ENCODE peak calls at places on chromosomes 12 and 14, in five cellular contexts. D is NCI-H1092 treated with DMSO at 0.1 percent for 48 hours; O is HTR-8/SVneo; Y is neural progenitor cell; U is stimulated activated CD8-positive, alpha-beta memory T cell treated with anti-CD3 and anti-CD28 coated beads, Interleukin-4, amount 100 ng/mL, for 24 hours. A is an unnamed sample.
A peak's percentile ranks its signal among the peaks of the same experiment; 100 is the strongest.

GRCh38 chr12:110349521-110350151 is 53.9 kb downstream of the ANAPC7 start:
- DNase-seq in D (no peak), U (peak; percentile 21), Y (no peak), O (no peak), A (no peak)

GRCh38 chr14:38197001-38197760 is 10.5 kb upstream of the SSTR1 start:
- DNase-seq in D (no peak), Y (no peak), U (no peak), O (no peak), A (no peak)

GRCh38 chr12:124397807-124398577 is 103.1 kb downstream of the RFLNA start:
- DNase-seq in Y (no peak), O (no peak), D (peak; percentile 24), U (no peak), A (no peak)

GRCh38 chr14:67221248-67221981 is 19.8 kb upstream of the PALS1 start:
- DNase-seq in U (no peak), O (peak; percentile 97), D (no peak), Y (no peak), A (no peak)

GRCh38 chr12:97575792-97576191 is 113.2 kb downstream of the RMST start:
- DNase-seq in O (no peak), D (no peak), U (no peak), Y (no peak), A (no peak)

GRCh38 chr12:79294590-79294989 is 396.2 kb downstream of the PAWR start:
- DNase-seq in Y (no peak), O (no peak), D (no peak), U (no peak), A (no peak)

GRCh38 chr12:39920222-39920621 is 185.7 kb downstream of the SLC2A13 start:
- DNase-seq in Y (no peak), D (no peak), O (no peak), U (no peak), A (no peak)

GRCh38 chr12:105204916-105205315 is 31.1 kb downstream of the APPL2 start:
- DNase-seq in Y (no peak), U (no peak), D (no peak), O (no peak), A (no peak)

GRCh38 chr12:2034633-2035420 is 18.0 kb upstream of the CACNA1C start:
- DNase-seq in U (peak; percentile 82), D (peak; percentile 90), Y (peak; percentile 96), O (peak; percentile 85), A (peak; percentile 84)

GRCh38 chr12:115149685-115150378 is 465.9 kb upstream of the TBX3 start:
- DNase-seq in D (no peak), O (no peak), U (no peak), Y (no peak), A (no peak)

GRCh38 chr12:79688376-79689040 is 2.3 kb downstream of the PAWR start:
- DNase-seq in U (no peak), O (no peak), D (no peak), Y (no peak), A (no peak)

GRCh38 chr12:54357802-54358619 is 6.3 kb downstream of the GPR84 start:
- DNase-seq in D (peak; percentile 72), U (no peak), O (no peak), Y (peak; percentile 22), A (no peak)

GRCh38 chr14:31239673-31240072 is 32.1 kb upstream of the HECTD1 start:
- DNase-seq in Y (no peak), D (no peak), O (no peak), U (no peak), A (no peak)

GRCh38 chr14:95314609-95315008 is 5.1 kb downstream of the CLMN start:
- DNase-seq in O (peak; percentile 78), D (no peak), U (no peak), Y (no peak), A (no peak)

GRCh38 chr12:52221912-52222457 is 11.1 kb upstream of the KRT7 start:
- DNase-seq in U (peak; percentile 54), O (no peak), Y (peak; percentile 87), D (peak; percentile 17), A (peak; percentile 35)

GRCh38 chr14:49196327-49196726 is 389.9 kb downstream of the RPS29 start:
- DNase-seq in O (no peak), D (no peak), U (no peak), Y (no peak), A (no peak)

GRCh38 chr12:93245543-93245942 is 132.2 kb upstream of the NUDT4 start:
- DNase-seq in U (no peak), D (no peak), Y (peak; percentile 56), O (no peak), A (no peak)

GRCh38 chr14:51139221-51139681 is 44.3 kb upstream of the TRIM9 start:
- DNase-seq in D (no peak), O (no peak), Y (no peak), U (no peak), A (no peak)